ENCODE peak calls at places on chromosome 12, in ten cellular contexts. One of them, this sample, is unnamed.

GRCh38 chr12:91155990-91156389 is 26.6 kb downstream of the DCN start:
- DNase-seq in fibroblast of mammary gland: no peak
- DNase-seq in HFF-Myc: no peak
- DNase-seq in breast epithelium: no peak
- DNase-seq in MM.1S: no peak
- DNase-seq in mammary epithelial cell: no peak
- DNase-seq in Peyer's patch: no peak
- DNase-seq in astrocyte of the cerebellum: peak
- DNase-seq in uterus: no peak
- DNase-seq in cardiac fibroblast: peak
- DNase-seq in this sample: no peak

GRCh38 chr12:56565510-56566101 is 44.0 kb downstream of the RBMS2 start:
- DNase-seq in fibroblast of mammary gland: peak
- DNase-seq in HFF-Myc: peak
- DNase-seq in breast epithelium: no peak
- DNase-seq in MM.1S: no peak
- DNase-seq in mammary epithelial cell: no peak
- DNase-seq in Peyer's patch: peak
- DNase-seq in astrocyte of the cerebellum: no peak
- DNase-seq in uterus: peak
- DNase-seq in cardiac fibroblast: peak
- DNase-seq in this sample: peak

GRCh38 chr12:118536306-118536900 is 160.0 kb downstream of the SUDS3 start:
- DNase-seq in fibroblast of mammary gland: no peak
- DNase-seq in HFF-Myc: no peak
- DNase-seq in breast epithelium: no peak
- DNase-seq in MM.1S: no peak
- DNase-seq in mammary epithelial cell: no peak
- DNase-seq in Peyer's patch: no peak
- DNase-seq in astrocyte of the cerebellum: no peak
- DNase-seq in uterus: no peak
- DNase-seq in cardiac fibroblast: no peak
- DNase-seq in this sample: no peak

GRCh38 chr12:46843811-46844210 is 18.0 kb upstream of the SLC38A4 start:
- DNase-seq in fibroblast of mammary gland: peak
- DNase-seq in HFF-Myc: no peak
- DNase-seq in breast epithelium: no peak
- DNase-seq in MM.1S: no peak
- DNase-seq in mammary epithelial cell: no peak
- DNase-seq in Peyer's patch: no peak
- DNase-seq in astrocyte of the cerebellum: no peak
- DNase-seq in uterus: no peak
- DNase-seq in cardiac fibroblast: peak
- DNase-seq in this sample: no peak

GRCh38 chr12:53340398-53340797 is 4.2 kb upstream of the SP7 start:
- DNase-seq in fibroblast of mammary gland: no peak
- DNase-seq in HFF-Myc: no peak
- DNase-seq in breast epithelium: no peak
- DNase-seq in MM.1S: no peak
- DNase-seq in mammary epithelial cell: no peak
- DNase-seq in Peyer's patch: no peak
- DNase-seq in astrocyte of the cerebellum: no peak
- DNase-seq in uterus: no peak
- DNase-seq in cardiac fibroblast: no peak
- DNase-seq in this sample: no peak

GRCh38 chr12:14193623-14194022 is 171.9 kb upstream of the ATF7IP start:
- DNase-seq in fibroblast of mammary gland: no peak
- DNase-seq in HFF-Myc: no peak
- DNase-seq in breast epithelium: no peak
- DNase-seq in MM.1S: no peak
- DNase-seq in mammary epithelial cell: no peak
- DNase-seq in Peyer's patch: no peak
- DNase-seq in astrocyte of the cerebellum: no peak
- DNase-seq in uterus: no peak
- DNase-seq in cardiac fibroblast: no peak
- DNase-seq in this sample: peak

GRCh38 chr12:95522692-95523091 is 28.6 kb downstream of the USP44 start:
- DNase-seq in fibroblast of mammary gland: no peak
- DNase-seq in HFF-Myc: no peak
- DNase-seq in breast epithelium: no peak
- DNase-seq in MM.1S: no peak
- DNase-seq in mammary epithelial cell: no peak
- DNase-seq in Peyer's patch: no peak
- DNase-seq in astrocyte of the cerebellum: no peak
- DNase-seq in uterus: no peak
- DNase-seq in cardiac fibroblast: no peak
- DNase-seq in this sample: no peak

GRCh38 chr12:7068240-7068993 is 7.9 kb downstream of the C1S start:
- DNase-seq in fibroblast of mammary gland: no peak
- DNase-seq in HFF-Myc: no peak
- DNase-seq in breast epithelium: no peak
- DNase-seq in MM.1S: no peak
- DNase-seq in mammary epithelial cell: no peak
- DNase-seq in Peyer's patch: no peak
- DNase-seq in astrocyte of the cerebellum: no peak
- DNase-seq in uterus: no peak
- DNase-seq in cardiac fibroblast: no peak
- DNase-seq in this sample: no peak

GRCh38 chr12:77615331-77615730 is 215.4 kb upstream of the NAV3 start:
- DNase-seq in fibroblast of mammary gland: peak
- DNase-seq in HFF-Myc: peak
- DNase-seq in breast epithelium: no peak
- DNase-seq in MM.1S: no peak
- DNase-seq in mammary epithelial cell: peak
- DNase-seq in Peyer's patch: no peak
- DNase-seq in astrocyte of the cerebellum: no peak
- DNase-seq in uterus: no peak
- DNase-seq in cardiac fibroblast: peak
- DNase-seq in this sample: no peak

GRCh38 chr12:58629376-58629775 is 290.9 kb downstream of the LRIG3 start:
- DNase-seq in fibroblast of mammary gland: peak
- DNase-seq in HFF-Myc: no peak
- DNase-seq in breast epithelium: no peak
- DNase-seq in MM.1S: no peak
- DNase-seq in mammary epithelial cell: no peak
- DNase-seq in Peyer's patch: no peak
- DNase-seq in astrocyte of the cerebellum: peak
- DNase-seq in uterus: no peak
- DNase-seq in cardiac fibroblast: peak
- DNase-seq in this sample: no peak

GRCh38 chr12:6961695-6962284 is 8.7 kb downstream of the PHB2 start:
- DNase-seq in fibroblast of mammary gland: peak
- DNase-seq in HFF-Myc: no peak
- DNase-seq in breast epithelium: no peak
- DNase-seq in MM.1S: peak
- DNase-seq in mammary epithelial cell: peak
- DNase-seq in Peyer's patch: peak
- DNase-seq in astrocyte of the cerebellum: no peak
- DNase-seq in uterus: peak
- DNase-seq in cardiac fibroblast: peak
- DNase-seq in this sample: peak

GRCh38 chr12:130813949-130814348 is 25.1 kb downstream of the STX2 start:
- DNase-seq in fibroblast of mammary gland: no peak
- DNase-seq in HFF-Myc: no peak
- DNase-seq in breast epithelium: no peak
- DNase-seq in MM.1S: no peak
- DNase-seq in mammary epithelial cell: no peak
- DNase-seq in Peyer's patch: no peak
- DNase-seq in astrocyte of the cerebellum: no peak
- DNase-seq in uterus: no peak
- DNase-seq in cardiac fibroblast: no peak
- DNase-seq in this sample: no peak

GRCh38 chr12:102514696-102515095 is 34.3 kb upstream of the IGF1 start:
- DNase-seq in fibroblast of mammary gland: no peak
- DNase-seq in HFF-Myc: no peak
- DNase-seq in breast epithelium: no peak
- DNase-seq in MM.1S: no peak
- DNase-seq in mammary epithelial cell: no peak
- DNase-seq in Peyer's patch: no peak
- DNase-seq in astrocyte of the cerebellum: no peak
- DNase-seq in uterus: no peak
- DNase-seq in cardiac fibroblast: no peak
- DNase-seq in this sample: no peak

GRCh38 chr12:102512523-102512922 is 32.2 kb upstream of the IGF1 start:
- DNase-seq in fibroblast of mammary gland: no peak
- DNase-seq in HFF-Myc: no peak
- DNase-seq in breast epithelium: no peak
- DNase-seq in MM.1S: no peak
- DNase-seq in mammary epithelial cell: no peak
- DNase-seq in Peyer's patch: no peak
- DNase-seq in astrocyte of the cerebellum: no peak
- DNase-seq in uterus: no peak
- DNase-seq in cardiac fibroblast: no peak
- DNase-seq in this sample: no peak

GRCh38 chr12:102511575-102511974 is 31.2 kb upstream of the IGF1 start:
- DNase-seq in fibroblast of mammary gland: no peak
- DNase-seq in HFF-Myc: no peak
- DNase-seq in breast epithelium: no peak
- DNase-seq in MM.1S: no peak
- DNase-seq in mammary epithelial cell: no peak
- DNase-seq in Peyer's patch: no peak
- DNase-seq in astrocyte of the cerebellum: no peak
- DNase-seq in uterus: no peak
- DNase-seq in cardiac fibroblast: no peak
- DNase-seq in this sample: no peak

GRCh38 chr12:102513272-102513671 is 32.9 kb upstream of the IGF1 start:
- DNase-seq in fibroblast of mammary gland: no peak
- DNase-seq in HFF-Myc: no peak
- DNase-seq in breast epithelium: no peak
- DNase-seq in MM.1S: peak
- DNase-seq in mammary epithelial cell: no peak
- DNase-seq in Peyer's patch: no peak
- DNase-seq in astrocyte of the cerebellum: no peak
- DNase-seq in uterus: no peak
- DNase-seq in cardiac fibroblast: no peak
- DNase-seq in this sample: no peak

GRCh38 chr12:102513739-102514138 is 33.4 kb upstream of the IGF1 start:
- DNase-seq in fibroblast of mammary gland: no peak
- DNase-seq in HFF-Myc: no peak
- DNase-seq in breast epithelium: no peak
- DNase-seq in MM.1S: no peak
- DNase-seq in mammary epithelial cell: no peak
- DNase-seq in Peyer's patch: no peak
- DNase-seq in astrocyte of the cerebellum: no peak
- DNase-seq in uterus: no peak
- DNase-seq in cardiac fibroblast: no peak
- DNase-seq in this sample: no peak
- TF ChIP-seq CTCF in fibroblast of mammary gland: peak
- TF ChIP-seq CTCF in HFF-Myc: no peak
- TF ChIP-seq CTCF in breast epithelium: no peak
- TF ChIP-seq CTCF in MM.1S: no peak
- TF ChIP-seq CTCF in mammary epithelial cell: no peak
- TF ChIP-seq CTCF in Peyer's patch: no peak
- TF ChIP-seq CTCF in astrocyte of the cerebellum: no peak
- TF ChIP-seq CTCF in uterus: no peak
- TF ChIP-seq CTCF in cardiac fibroblast: no peak
- TF ChIP-seq CTCF in this sample: no peak

DNA sequence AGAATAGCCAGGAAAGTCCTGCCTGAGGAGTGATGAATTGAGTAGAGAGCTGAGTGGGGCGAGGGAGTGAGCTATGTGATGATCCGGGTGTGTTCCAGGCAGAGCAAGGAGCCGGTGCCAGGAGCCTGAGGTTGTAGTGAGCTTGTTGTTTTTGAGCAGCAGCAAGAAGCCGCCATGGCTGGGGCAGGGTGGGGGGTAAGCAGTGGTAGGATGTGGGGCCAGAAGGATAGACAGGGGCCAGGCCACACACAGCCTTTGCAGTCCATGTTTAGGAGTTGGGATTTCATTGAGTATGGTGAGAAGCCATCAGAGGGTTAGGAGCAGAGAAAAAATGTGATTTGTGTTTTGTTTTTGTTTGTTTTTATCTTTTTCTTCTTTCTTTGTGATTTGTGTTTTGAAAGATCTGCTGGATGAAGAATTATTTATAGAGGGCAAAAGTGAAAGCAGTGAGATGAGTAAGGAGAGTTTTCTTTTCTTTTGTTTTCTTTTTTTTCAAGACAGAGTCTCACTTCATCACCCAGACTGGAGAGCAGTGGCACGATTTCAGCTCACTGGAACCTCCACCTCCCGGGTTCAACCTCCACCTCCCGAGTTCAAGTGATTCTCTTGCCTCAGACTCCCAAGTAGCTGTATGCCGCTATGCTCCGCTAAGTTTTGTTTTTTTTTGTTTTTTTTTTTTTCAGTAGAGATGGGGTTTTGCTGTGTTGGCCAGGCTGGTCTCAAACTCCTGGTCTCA is 92.3 kb upstream of the BCAT1 start:
- DNase-seq in fibroblast of mammary gland: peak
- DNase-seq in HFF-Myc: no peak
- DNase-seq in breast epithelium: no peak
- DNase-seq in MM.1S: no peak
- DNase-seq in mammary epithelial cell: no peak
- DNase-seq in Peyer's patch: peak
- DNase-seq in astrocyte of the cerebellum: no peak
- DNase-seq in uterus: no peak
- DNase-seq in cardiac fibroblast: no peak
- DNase-seq in this sample: no peak
- TF ChIP-seq CTCF in fibroblast of mammary gland: no peak
- TF ChIP-seq CTCF in HFF-Myc: no peak
- TF ChIP-seq CTCF in breast epithelium: no peak
- TF ChIP-seq CTCF in MM.1S: no peak
- TF ChIP-seq CTCF in mammary epithelial cell: no peak
- TF ChIP-seq CTCF in Peyer's patch: no peak
- TF ChIP-seq CTCF in astrocyte of the cerebellum: no peak
- TF ChIP-seq CTCF in uterus: no peak
- TF ChIP-seq CTCF in cardiac fibroblast: no peak
- TF ChIP-seq CTCF in this sample: no peak

DNA sequence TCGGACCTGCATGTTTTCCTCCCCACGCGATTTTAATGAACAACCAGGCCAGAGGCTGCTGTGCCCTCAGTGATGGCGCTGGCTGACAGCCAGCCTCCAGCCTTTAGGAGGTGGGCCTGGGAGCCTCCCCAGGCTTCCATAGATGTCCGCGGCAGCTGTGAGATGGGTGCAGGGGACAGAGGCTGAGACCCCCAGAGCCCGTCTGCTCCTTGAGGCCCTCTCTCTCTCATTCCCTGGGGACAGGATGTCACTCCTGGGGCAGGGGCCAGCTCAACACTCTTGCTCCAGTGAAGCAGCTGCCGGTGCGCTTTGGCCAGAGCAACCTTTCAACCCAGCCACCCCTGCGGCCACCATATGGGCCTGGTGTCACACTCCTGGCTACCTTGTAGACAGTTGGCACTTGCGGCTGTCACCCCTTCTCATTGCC is 24.8 kb downstream of the MVK start:
- DNase-seq in fibroblast of mammary gland: no peak
- DNase-seq in HFF-Myc: no peak
- DNase-seq in breast epithelium: no peak
- DNase-seq in MM.1S: no peak
- DNase-seq in mammary epithelial cell: no peak
- DNase-seq in Peyer's patch: no peak
- DNase-seq in astrocyte of the cerebellum: no peak
- DNase-seq in uterus: no peak
- DNase-seq in cardiac fibroblast: no peak
- DNase-seq in this sample: no peak
- TF ChIP-seq CTCF in fibroblast of mammary gland: no peak
- TF ChIP-seq CTCF in HFF-Myc: no peak
- TF ChIP-seq CTCF in breast epithelium: no peak
- TF ChIP-seq CTCF in MM.1S: no peak
- TF ChIP-seq CTCF in mammary epithelial cell: no peak
- TF ChIP-seq CTCF in Peyer's patch: no peak
- TF ChIP-seq CTCF in astrocyte of the cerebellum: no peak
- TF ChIP-seq CTCF in uterus: no peak
- TF ChIP-seq CTCF in cardiac fibroblast: no peak
- TF ChIP-seq CTCF in this sample: no peak

GRCh38 chr12:27009926-27010325 is 4.3 kb downstream of the TM7SF3 start:
- DNase-seq in fibroblast of mammary gland: no peak
- DNase-seq in HFF-Myc: no peak
- DNase-seq in breast epithelium: no peak
- DNase-seq in MM.1S: no peak
- DNase-seq in mammary epithelial cell: peak
- DNase-seq in Peyer's patch: no peak
- DNase-seq in astrocyte of the cerebellum: no peak
- DNase-seq in uterus: no peak
- DNase-seq in cardiac fibroblast: no peak
- DNase-seq in this sample: no peak
- TF ChIP-seq CTCF in fibroblast of mammary gland: no peak
- TF ChIP-seq CTCF in HFF-Myc: no peak
- TF ChIP-seq CTCF in breast epithelium: no peak
- TF ChIP-seq CTCF in MM.1S: no peak
- TF ChIP-seq CTCF in mammary epithelial cell: no peak
- TF ChIP-seq CTCF in Peyer's patch: no peak
- TF ChIP-seq CTCF in astrocyte of the cerebellum: no peak
- TF ChIP-seq CTCF in uterus: no peak
- TF ChIP-seq CTCF in cardiac fibroblast: no peak
- TF ChIP-seq CTCF in this sample: no peak